ENCODE peak calls at places on chromosomes 3 and 15, in four cellular contexts. One of them, this sample, is unnamed.

GRCh38 chr3:127074900-127075360 is 92.0 kb downstream of the PLXNA1 start:
- DNase-seq in GM12878: peak; percentile 62
- DNase-seq in HL-60: peak; percentile 82
- DNase-seq in K562: no peak
- DNase-seq in this sample: peak; percentile 71

GRCh38 chr3:74661672-74662071 is 47.2 kb upstream of the CNTN3 start:
- DNase-seq in GM12878: no peak
- DNase-seq in HL-60: no peak
- DNase-seq in K562: no peak
- DNase-seq in this sample: no peak

GRCh38 chr3:187403768-187404270 is 35.6 kb downstream of the RTP4 start:
- DNase-seq in GM12878: no peak
- DNase-seq in HL-60: no peak
- DNase-seq in K562: no peak
- DNase-seq in this sample: no peak

GRCh38 chr15:29064290-29064689 is 178.5 kb downstream of the APBA2 start:
- DNase-seq in GM12878: no peak
- DNase-seq in HL-60: no peak
- DNase-seq in K562: no peak
- DNase-seq in this sample: no peak

GRCh38 chr3:30206051-30206450 is 400.4 kb upstream of the TGFBR2 start:
- DNase-seq in GM12878: no peak
- DNase-seq in HL-60: no peak
- DNase-seq in K562: no peak
- DNase-seq in this sample: no peak

GRCh38 chr15:95252404-95252803 is 1021.0 kb downstream of the MCTP2 start:
- DNase-seq in GM12878: no peak
- DNase-seq in HL-60: no peak
- DNase-seq in K562: no peak
- DNase-seq in this sample: no peak

GRCh38 chr3:3800685-3801509 is 1.7 kb downstream of the LRRN1 start:
- DNase-seq in GM12878: no peak
- DNase-seq in HL-60: no peak
- DNase-seq in K562: no peak
- DNase-seq in this sample: no peak

GRCh38 chr3:30611613-30612421 is 5.4 kb downstream of the TGFBR2 start:
- DNase-seq in GM12878: no peak
- DNase-seq in HL-60: no peak
- DNase-seq in K562: no peak
- DNase-seq in this sample: no peak

GRCh38 chr3:58711871-58712270 is 45.3 kb upstream of the FAM3D start:
- DNase-seq in GM12878: no peak
- DNase-seq in HL-60: no peak
- DNase-seq in K562: no peak
- DNase-seq in this sample: no peak

GRCh38 chr15:99135194-99135593 is 30.3 kb downstream of the SYNM start:
- DNase-seq in GM12878: peak; percentile 12
- DNase-seq in HL-60: no peak
- DNase-seq in K562: no peak
- DNase-seq in this sample: peak; percentile 30

GRCh38 chr3:69433016-69433937 is 47.4 kb upstream of the FRMD4B start:
- DNase-seq in GM12878: no peak
- DNase-seq in HL-60: no peak
- DNase-seq in K562: no peak
- DNase-seq in this sample: no peak

GRCh38 chr15:23687143-23687470 is at the start of gene NDN:
- DNase-seq in GM12878: no peak
- DNase-seq in HL-60: no peak
- DNase-seq in K562: peak; percentile 50
- DNase-seq in this sample: no peak

GRCh38 chr3:174206607-174207192 is 652.4 kb upstream of the NAALADL2 start:
- DNase-seq in GM12878: no peak
- DNase-seq in HL-60: no peak
- DNase-seq in K562: no peak
- DNase-seq in this sample: no peak

GRCh38 chr3:55162031-55162784 is 234.3 kb upstream of the LRTM1 start:
- DNase-seq in GM12878: peak; percentile 19
- DNase-seq in HL-60: no peak
- DNase-seq in K562: no peak
- DNase-seq in this sample: no peak

GRCh38 chr3:150300376-150300775 is 107.7 kb upstream of the TSC22D2 start:
- DNase-seq in GM12878: no peak
- DNase-seq in HL-60: no peak
- DNase-seq in K562: no peak
- DNase-seq in this sample: no peak

GRCh38 chr15:63497642-63498100 is 6.7 kb upstream of the USP3 start:
- DNase-seq in GM12878: no peak
- DNase-seq in HL-60: peak; percentile 98
- DNase-seq in K562: no peak
- DNase-seq in this sample: no peak

GRCh38 chr3:63809607-63810006 is 9.5 kb upstream of the C3orf49 start:
- DNase-seq in GM12878: no peak
- DNase-seq in HL-60: no peak
- DNase-seq in K562: no peak
- DNase-seq in this sample: no peak

GRCh38 chr3:66276705-66277274 is 56.0 kb downstream of the SLC25A26 start:
- DNase-seq in GM12878: no peak
- DNase-seq in HL-60: peak; percentile 41
- DNase-seq in K562: peak; percentile 60
- DNase-seq in this sample: no peak

GRCh38 chr15:72509484-72509883 is 35.4 kb downstream of the ARIH1 start:
- DNase-seq in GM12878: no peak
- DNase-seq in HL-60: no peak
- DNase-seq in K562: no peak
- DNase-seq in this sample: no peak

GRCh38 chr15:79602731-79603130 is 170.6 kb downstream of the MINAR1 start:
- DNase-seq in GM12878: no peak
- DNase-seq in HL-60: no peak
- DNase-seq in K562: no peak
- DNase-seq in this sample: no peak

GRCh38 chr15:79606831-79607355 is 174.8 kb downstream of the MINAR1 start:
- DNase-seq in GM12878: no peak
- DNase-seq in HL-60: no peak
- DNase-seq in K562: no peak
- DNase-seq in this sample: no peak

GRCh38 chr15:79598639-79599038 is 166.5 kb downstream of the MINAR1 start:
- DNase-seq in GM12878: no peak
- DNase-seq in HL-60: no peak
- DNase-seq in K562: no peak
- DNase-seq in this sample: no peak

GRCh38 chr15:79595995-79596622 is 164.0 kb downstream of the MINAR1 start:
- DNase-seq in GM12878: peak; percentile 71
- DNase-seq in HL-60: peak; percentile 91
- DNase-seq in K562: peak; percentile 91
- DNase-seq in this sample: peak; percentile 79

DNA sequence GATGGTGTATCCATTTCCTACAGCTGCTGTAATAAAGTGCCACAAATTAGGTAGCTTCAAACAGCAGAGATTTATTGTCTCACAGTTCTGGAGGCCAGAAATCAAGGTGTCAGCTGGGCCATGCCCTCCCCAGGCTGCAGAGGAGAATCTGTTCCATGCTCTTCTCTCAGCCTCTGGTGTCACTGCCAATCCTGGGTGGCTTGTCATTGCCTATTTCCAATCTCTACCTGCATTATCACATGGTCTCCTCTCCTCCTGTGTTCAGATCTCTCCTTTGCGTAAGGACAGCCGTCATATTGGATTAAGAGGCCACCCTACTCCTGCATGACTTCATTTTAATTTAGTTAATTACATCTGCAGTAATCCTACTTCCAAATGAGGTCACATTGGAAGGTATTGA is 169.2 kb downstream of the MINAR1 start:
- DNase-seq in GM12878: no peak
- DNase-seq in HL-60: no peak
- DNase-seq in K562: no peak
- DNase-seq in this sample: no peak
- TF ChIP-seq SPI1 in GM12878: no peak
- TF ChIP-seq SPI1 in HL-60: no peak
- TF ChIP-seq SPI1 in K562: no peak
- TF ChIP-seq SPI1 in this sample: no peak

DNA sequence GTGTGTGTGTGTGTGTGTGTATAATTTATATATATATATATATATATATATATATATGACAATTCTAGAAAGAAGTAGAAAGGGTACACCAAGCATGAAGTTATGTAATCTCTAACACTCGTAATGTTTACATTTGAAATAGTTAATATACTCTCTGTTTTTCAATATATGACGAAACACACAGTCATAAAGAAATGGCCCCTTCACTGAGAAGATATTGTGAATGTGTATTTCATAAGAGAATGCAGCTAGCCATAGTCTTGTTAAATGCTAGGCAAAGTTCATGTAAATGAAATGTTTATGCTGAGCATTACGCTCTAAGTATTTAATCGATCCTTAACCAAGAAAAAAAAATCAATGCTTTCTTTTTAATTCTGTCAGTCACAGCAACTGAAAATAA is 154.7 kb upstream of the TSPAN3 start:
- DNase-seq in GM12878: no peak
- DNase-seq in HL-60: no peak
- DNase-seq in K562: no peak
- DNase-seq in this sample: no peak
- TF ChIP-seq SPI1 in GM12878: no peak
- TF ChIP-seq SPI1 in HL-60: no peak
- TF ChIP-seq SPI1 in K562: no peak
- TF ChIP-seq SPI1 in this sample: no peak

GRCh38 chr15:61232266-61232665 is 3.2 kb upstream of the RORA start:
- DNase-seq in GM12878: no peak
- DNase-seq in HL-60: no peak
- DNase-seq in K562: no peak
- DNase-seq in this sample: no peak

GRCh38 chr15:61222010-61222409 is 7.1 kb downstream of the RORA start:
- DNase-seq in GM12878: no peak
- DNase-seq in HL-60: no peak
- DNase-seq in K562: no peak
- DNase-seq in this sample: no peak

GRCh38 chr15:61226313-61227250 is 2.5 kb downstream of the RORA start:
- DNase-seq in GM12878: no peak
- DNase-seq in HL-60: no peak
- DNase-seq in K562: no peak
- DNase-seq in this sample: no peak

GRCh38 chr15:61228025-61228901 is 839 bp downstream of the RORA start:
- DNase-seq in GM12878: no peak
- DNase-seq in HL-60: no peak
- DNase-seq in K562: no peak
- DNase-seq in this sample: no peak

GRCh38 chr15:61227269-61228024 is 1.7 kb downstream of the RORA start:
- DNase-seq in GM12878: no peak
- DNase-seq in HL-60: no peak
- DNase-seq in K562: no peak
- DNase-seq in this sample: no peak
- TF ChIP-seq SPI1 in GM12878: no peak
- TF ChIP-seq SPI1 in HL-60: no peak
- TF ChIP-seq SPI1 in K562: no peak
- TF ChIP-seq SPI1 in this sample: no peak

DNA sequence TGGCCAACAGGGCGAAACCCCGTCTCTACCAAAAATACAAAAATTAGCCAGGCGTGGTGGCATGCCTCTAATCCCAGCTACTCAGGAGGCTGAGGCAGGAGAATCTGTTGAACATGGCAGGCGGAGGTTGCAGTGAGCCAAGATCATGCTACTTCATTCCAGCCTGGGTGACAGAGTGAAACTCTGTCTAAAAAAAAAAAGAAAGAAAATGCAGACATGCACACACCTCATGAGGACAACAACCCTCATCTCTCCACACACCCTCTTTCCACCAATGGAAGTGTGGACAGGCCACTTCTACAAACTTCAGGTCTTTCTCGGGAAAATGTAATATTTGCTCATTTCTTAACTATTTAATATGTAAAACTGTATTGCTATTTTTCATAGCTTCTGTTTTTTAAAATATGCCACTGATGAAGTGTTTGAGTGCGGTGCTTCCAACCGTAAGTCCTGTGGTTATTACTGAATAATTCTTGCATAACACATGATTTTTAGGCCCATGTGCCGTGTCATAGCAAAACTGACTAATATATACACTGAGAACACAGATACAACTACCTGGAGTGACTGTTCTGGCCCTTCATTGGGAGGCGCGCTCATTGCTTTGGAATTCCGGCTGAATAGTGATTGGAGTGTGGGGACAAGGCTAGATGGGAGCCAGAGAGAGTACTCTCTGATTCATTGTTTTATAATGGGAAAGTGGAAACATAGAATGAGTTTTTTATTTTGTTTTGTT is 23.1 kb downstream of the LRRC31 start:
- DNase-seq in GM12878: peak; percentile 46
- DNase-seq in HL-60: no peak
- DNase-seq in K562: no peak
- DNase-seq in this sample: peak; percentile 42
- TF ChIP-seq SPI1 in GM12878: no peak
- TF ChIP-seq SPI1 in HL-60: no peak
- TF ChIP-seq SPI1 in K562: no peak
- TF ChIP-seq SPI1 in this sample: no peak

GRCh38 chr15:20349774-20350498 is 191.7 kb downstream of the GOLGA6L6 start:
- DNase-seq in GM12878: no peak
- DNase-seq in HL-60: no peak
- DNase-seq in K562: no peak
- DNase-seq in this sample: no peak
- TF ChIP-seq SPI1 in GM12878: no peak
- TF ChIP-seq SPI1 in HL-60: no peak
- TF ChIP-seq SPI1 in K562: no peak
- TF ChIP-seq SPI1 in this sample: no peak

DNA sequence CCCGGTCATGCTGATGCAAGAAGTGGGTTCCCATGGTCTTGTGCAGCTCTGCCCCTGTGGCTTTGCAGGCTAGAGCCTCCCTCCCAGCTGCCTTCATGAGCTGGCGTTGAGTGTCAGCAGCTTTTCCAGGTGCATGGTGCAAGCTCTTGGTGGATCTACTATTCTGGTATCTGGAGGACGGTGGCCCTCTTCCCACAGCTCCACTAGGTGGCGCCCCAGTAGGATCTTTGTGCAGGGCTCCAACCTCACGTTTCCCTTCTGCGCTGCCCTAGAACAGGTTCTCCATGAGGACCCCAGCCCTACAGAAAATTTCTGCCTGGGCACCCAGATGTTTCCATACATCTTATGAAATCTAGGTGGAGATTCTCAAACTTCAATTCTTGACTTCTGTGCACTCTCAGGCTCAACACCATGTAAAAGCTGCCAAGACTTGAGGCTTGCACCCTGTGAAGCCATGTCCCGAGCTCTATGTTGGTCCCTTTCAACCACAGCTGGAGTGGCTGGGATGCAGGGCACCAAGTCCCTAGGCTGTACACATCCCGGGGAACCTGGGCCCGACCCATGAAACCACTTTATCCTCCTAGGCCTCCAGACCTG is 238.4 kb upstream of the MDFIC2 start:
- DNase-seq in GM12878: no peak
- DNase-seq in HL-60: peak; percentile 58
- DNase-seq in K562: peak; percentile 57
- DNase-seq in this sample: no peak
- TF ChIP-seq SPI1 in GM12878: no peak
- TF ChIP-seq SPI1 in HL-60: no peak
- TF ChIP-seq SPI1 in K562: no peak
- TF ChIP-seq SPI1 in this sample: no peak

This sample was measured in GM12891.